ENCODE peak calls at places on chromosomes 12 and 14, in eight cellular contexts. Z is GM12892; Q is upper lobe of right lung; S is WTC11; E is body of pancreas; Y is activated gamma-delta T cell treated with Interleukin-2 at 50 U/mL for 16 hours; O is H9; P is activated CD8-positive, alpha-beta T cell treated with anti-CD3 and anti-CD28 coated beads, Interleukin-2, amount 10 ng/mL, durations not matched to agents 7 days and 5 days. M is an unnamed sample.

GRCh38 chr12:102063066-102063465 is 1.3 kb upstream of the WASHC3 start:
- DNase-seq in Q (no peak), Z (no peak), O (no peak), Y (no peak), P (no peak), S (no peak), E (no peak), M (no peak)

GRCh38 chr14:100405752-100406455 is 82.8 kb downstream of the SLC25A47 start:
- DNase-seq in Z (no peak), Q (peak; percentile 33), O (no peak), P (no peak), E (peak; percentile 60), Y (no peak), S (no peak), M (peak; percentile 42)

GRCh38 chr12:121773011-121773777 is 20.3 kb downstream of the RHOF start:
- DNase-seq in Y (peak; percentile 79), Z (peak; percentile 95), Q (peak; percentile 89), S (peak; percentile 88), O (peak; percentile 92), P (peak; percentile 90), E (peak; percentile 76), M (peak; percentile 88)

GRCh38 chr12:17064834-17065233 is 458.9 kb upstream of the LMO3 start:
- DNase-seq in E (no peak), O (no peak), Z (no peak), S (no peak), P (no peak), Y (no peak), Q (no peak), M (no peak)

GRCh38 chr12:60693019-60693626 is 1097.3 kb downstream of the SLC16A7 start:
- DNase-seq in O (no peak), S (no peak), Z (no peak), P (no peak), E (no peak), Y (no peak), Q (no peak), M (no peak)

GRCh38 chr12:77940011-77940423 is 109.3 kb downstream of the NAV3 start:
- DNase-seq in Z (no peak), O (peak; percentile 41), P (no peak), S (no peak), Q (no peak), Y (no peak), E (no peak), M (no peak)

GRCh38 chr14:76782885-76783566 is 21.8 kb downstream of the VASH1 start:
- DNase-seq in Q (no peak), E (no peak), Y (no peak), Z (no peak), O (peak; percentile 22), S (no peak), P (no peak), M (no peak)

GRCh38 chr12:13171921-13172859 is 24.3 kb upstream of the EMP1 start:
- DNase-seq in S (peak; percentile 53), Z (no peak), Y (no peak), P (peak; percentile 12), Q (no peak), O (peak; percentile 81), E (no peak), M (peak; percentile 86)

GRCh38 chr14:94538070-94538740 is 23.0 kb upstream of the SERPINA4 start:
- DNase-seq in S (no peak), O (no peak), Y (no peak), Z (no peak), P (no peak), Q (no peak), E (no peak), M (no peak)

GRCh38 chr12:119822046-119822445 is 55.1 kb downstream of the CIT start:
- DNase-seq in E (no peak), S (no peak), Y (no peak), O (no peak), Z (no peak), P (no peak), Q (no peak), M (no peak)

GRCh38 chr14:94373708-94374107 is 14.7 kb downstream of the SERPINA1 start:
- DNase-seq in Q (no peak), E (no peak), Y (no peak), P (no peak), S (no peak), O (no peak), Z (no peak), M (no peak)

GRCh38 chr12:113647048-113647447 is 175.4 kb upstream of the LHX5 start:
- DNase-seq in S (peak; percentile 64), Z (no peak), Y (no peak), P (peak; percentile 21), Q (no peak), E (no peak), O (no peak), M (no peak)

GRCh38 chr12:42235426-42235825 is 2.6 kb downstream of the YAF2 start:
- DNase-seq in O (no peak), E (no peak), Y (no peak), Q (no peak), S (no peak), Z (no peak), P (no peak), M (no peak)

GRCh38 chr14:23021479-23021878 is 11.5 kb upstream of the C14orf93 start:
- DNase-seq in Y (no peak), Z (no peak), S (no peak), O (no peak), Q (no peak), E (no peak), P (no peak), M (no peak)